ENCODE peak calls at places on chromosome 18, in four cellular contexts. W, N, B and Y are unnamed samples.

GRCh38 chr18:44079602-44080001 is 601.1 kb upstream of the SETBP1 start:
- DNase-seq in W (no peak), N (peak; percentile 57), B (no peak), Y (no peak)

GRCh38 chr18:56515522-56515921 is 122.9 kb downstream of the TXNL1 start:
- DNase-seq in W (no peak), N (no peak), B (no peak), Y (no peak)

GRCh38 chr18:24810561-24810960 is 350.1 kb downstream of the HRH4 start:
- DNase-seq in W (no peak), N (no peak), B (no peak), Y (no peak)

GRCh38 chr18:12236934-12237832 is 17.0 kb upstream of the CIDEA start:
- DNase-seq in W (peak; percentile 19), N (peak; percentile 76), B (peak; percentile 84), Y (peak; percentile 83)

GRCh38 chr18:77025123-77025522 is 107.5 kb downstream of the MBP start:
- DNase-seq in W (no peak), N (no peak), B (no peak), Y (no peak)

GRCh38 chr18:77108001-77108692 is 24.4 kb downstream of the MBP start:
- DNase-seq in W (no peak), N (no peak), B (no peak), Y (peak; percentile 26)

GRCh38 chr18:72674710-72675109 is 130.6 kb upstream of the CBLN2 start:
- DNase-seq in W (no peak), N (no peak), B (no peak), Y (no peak)

GRCh38 chr18:24659837-24660720 is 199.6 kb downstream of the HRH4 start:
- DNase-seq in W (no peak), N (no peak), B (no peak), Y (no peak)

GRCh38 chr18:45014047-45014501 is 333.4 kb downstream of the SETBP1 start:
- DNase-seq in W (no peak), N (peak; percentile 45), B (peak; percentile 47), Y (peak; percentile 32)

GRCh38 chr18:12008842-12009580 is 27.7 kb downstream of the IMPA2 start:
- DNase-seq in W (no peak), N (no peak), B (no peak), Y (no peak)

GRCh38 chr18:24016643-24017042 is 2.1 kb downstream of the TTC39C start:
- DNase-seq in W (peak; percentile 26), N (peak; percentile 55), B (peak; percentile 50), Y (no peak)

GRCh38 chr18:24271381-24272331 is 126.0 kb downstream of the OSBPL1A start:
- DNase-seq in W (peak; percentile 49), N (peak; percentile 72), B (peak; percentile 94), Y (peak; percentile 95)

GRCh38 chr18:60117321-60117720 is 217.5 kb downstream of the PMAIP1 start:
- DNase-seq in W (no peak), N (no peak), B (peak; percentile 35), Y (no peak)

GRCh38 chr18:60123031-60123430 is 223.2 kb downstream of the PMAIP1 start:
- DNase-seq in W (no peak), N (no peak), B (no peak), Y (no peak)

GRCh38 chr18:60120231-60120630 is 220.4 kb downstream of the PMAIP1 start:
- DNase-seq in W (no peak), N (peak; percentile 10), B (no peak), Y (no peak)

DNA sequence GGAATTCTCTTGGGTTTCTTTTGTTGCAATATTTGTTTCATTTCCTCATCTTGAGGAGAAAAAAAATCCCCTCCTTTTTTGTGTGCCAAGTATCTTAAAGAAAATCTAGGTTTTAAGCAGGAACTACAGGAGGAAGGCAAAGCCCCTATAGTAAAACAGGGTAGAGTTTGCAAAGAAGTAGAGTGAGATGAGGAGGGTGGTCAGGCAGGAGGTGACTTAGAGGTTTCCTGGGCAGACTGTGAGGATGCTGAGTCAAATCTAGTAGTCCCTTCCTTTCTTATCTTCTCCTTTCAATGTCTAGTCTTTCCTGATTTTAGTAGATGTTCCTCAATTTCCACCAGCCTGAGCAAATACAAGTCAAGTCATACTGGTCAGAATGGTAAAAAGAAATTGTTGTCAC is 222.5 kb downstream of the PMAIP1 start:
- DNase-seq in W (no peak), N (no peak), B (no peak), Y (no peak)
- TF ChIP-seq EZH2phosphoT487 in W (no peak), N (no peak), B (no peak), Y (no peak)

GRCh38 chr18:4430836-4431235 is 24.3 kb downstream of the DLGAP1 start:
- DNase-seq in W (no peak), N (no peak), B (no peak), Y (no peak)

GRCh38 chr18:4438938-4439337 is 16.2 kb downstream of the DLGAP1 start:
- DNase-seq in W (no peak), N (no peak), B (peak; percentile 13), Y (no peak)

GRCh38 chr18:4433762-4434161 is 21.3 kb downstream of the DLGAP1 start:
- DNase-seq in W (no peak), N (peak; percentile 30), B (peak; percentile 56), Y (no peak)
- TF ChIP-seq EZH2phosphoT487 in W (no peak), N (no peak), B (no peak), Y (no peak)

DNA sequence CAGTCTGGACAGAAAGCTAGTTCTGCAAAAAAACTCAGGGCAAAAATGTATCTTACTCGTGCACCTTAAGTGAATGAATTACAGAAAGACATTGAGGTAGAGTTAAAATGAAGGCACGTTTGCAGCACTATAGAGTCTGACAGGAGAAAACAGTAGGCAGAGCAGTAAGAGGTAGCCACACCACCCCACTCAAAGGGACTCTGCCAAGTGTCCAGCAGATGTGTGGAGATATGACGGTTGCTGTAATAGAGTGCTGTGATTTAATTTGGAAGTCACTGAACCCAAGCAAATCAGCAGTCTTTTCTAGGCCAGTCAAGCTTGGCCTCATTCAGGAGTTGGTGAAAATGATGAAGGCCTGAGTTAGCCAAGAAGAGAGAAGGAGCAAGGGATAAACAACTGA is 464.4 kb downstream of the PTPRM start:
- DNase-seq in W (no peak), N (no peak), B (no peak), Y (no peak)
- TF ChIP-seq EZH2phosphoT487 in W (no peak), N (no peak), B (no peak), Y (no peak)

GRCh38 chr18:74682141-74682997 is 84.7 kb downstream of the ZNF407 start:
- DNase-seq in W (no peak), N (no peak), B (no peak), Y (no peak)
- TF ChIP-seq EZH2phosphoT487 in W (no peak), N (no peak), B (no peak), Y (no peak)

DNA sequence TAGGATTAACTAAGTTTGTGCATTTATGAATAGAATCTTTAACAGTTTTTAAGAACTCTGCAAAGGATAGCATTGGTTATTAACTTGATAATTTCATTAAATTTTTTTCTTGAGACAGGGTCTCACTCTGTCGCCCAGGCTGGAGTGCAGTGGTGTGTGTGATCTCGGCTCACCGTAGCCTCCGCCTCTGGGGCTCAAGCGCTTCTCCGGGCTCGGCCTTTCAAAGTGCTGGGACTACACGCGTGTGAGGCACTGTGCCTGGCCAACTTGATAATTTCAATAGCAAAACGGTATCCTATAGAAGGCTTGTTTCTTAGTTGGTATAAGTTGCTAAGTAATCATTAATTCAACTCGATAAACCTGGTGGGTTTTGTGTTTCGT is 38.0 kb downstream of the ADNP2 start:
- DNase-seq in W (no peak), N (no peak), B (no peak), Y (no peak)
- TF ChIP-seq EZH2phosphoT487 in W (no peak), N (no peak), B (no peak), Y (no peak)

DNA sequence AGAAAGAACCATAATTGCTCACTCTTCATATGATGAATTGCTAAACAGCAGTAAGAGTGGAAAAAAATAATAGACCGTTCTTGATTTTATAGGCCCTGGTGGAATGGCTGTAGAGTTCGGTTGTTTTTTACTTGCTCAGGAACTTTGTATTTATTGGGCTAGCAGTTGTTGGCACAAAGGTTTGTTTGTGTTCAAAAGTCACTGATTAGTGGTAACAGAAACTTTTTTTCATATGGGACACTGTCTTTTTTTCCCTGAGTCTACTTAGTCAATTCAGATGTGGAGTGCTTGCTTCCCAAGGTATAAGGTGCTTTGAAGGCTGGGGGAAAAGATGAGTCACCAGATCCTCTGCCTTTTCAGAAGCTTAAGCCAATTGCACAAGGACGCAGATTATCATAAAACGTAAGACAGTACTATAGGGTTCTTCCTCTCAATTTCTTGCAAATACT is 25.8 kb downstream of the PHLPP1 start:
- DNase-seq in W (peak; percentile 91), N (peak; percentile 63), B (peak; percentile 66), Y (no peak)
- TF ChIP-seq EZH2phosphoT487 in W (no peak), N (no peak), B (no peak), Y (no peak)